ENCODE peak calls at places on chromosomes 12 and 14, in seven cellular contexts. G is SK-N-SH, M is H1, Y is HCT116, C is Panc1, A is GM12878, I is K562. H is an unnamed sample.

GRCh38 chr12:27290501-27291168 is 42.0 kb upstream of the BMAL2 start:
- DNase-seq in C (no peak), Y (no peak), I (no peak), G (no peak), A (no peak), M (no peak), H (no peak)

GRCh38 chr14:75452900-75453816 is 25.3 kb downstream of the JDP2 start:
- DNase-seq in I (no peak), C (no peak), M (peak; percentile 82), Y (no peak), A (no peak), G (peak; percentile 39), H (peak; percentile 86)

GRCh38 chr12:22494319-22494718 is 50.0 kb downstream of the C2CD5 start:
- DNase-seq in I (no peak), M (no peak), C (no peak), Y (no peak), G (no peak), A (no peak), H (no peak)

GRCh38 chr14:32932921-32933622 is 5.6 kb upstream of the NPAS3 start:
- DNase-seq in C (no peak), M (peak; percentile 87), Y (no peak), A (no peak), G (peak; percentile 59), I (no peak), H (no peak)

GRCh38 chr12:21451529-21451928 is 14.1 kb downstream of the PYROXD1 start:
- DNase-seq in I (no peak), Y (no peak), C (no peak), M (no peak), A (no peak), G (no peak), H (no peak)

GRCh38 chr14:72704507-72704906 is 189.4 kb downstream of the DPF3 start:
- DNase-seq in A (no peak), Y (no peak), M (no peak), G (no peak), I (no peak), C (no peak), H (no peak)

GRCh38 chr12:9926876-9927275 is 5.3 kb downstream of the CLEC2A start:
- DNase-seq in Y (no peak), G (no peak), I (no peak), C (no peak), A (no peak), M (no peak), H (no peak)

GRCh38 chr14:104309657-104310369 is 171.4 kb downstream of the KIF26A start:
- DNase-seq in A (no peak), G (no peak), C (no peak), M (no peak), Y (no peak), I (no peak), H (no peak)

GRCh38 chr14:70096866-70097265 is 91.9 kb downstream of the SLC8A3 start:
- DNase-seq in A (no peak), M (no peak), C (no peak), G (peak; percentile 34), Y (no peak), I (no peak), H (peak; percentile 9)

GRCh38 chr12:28035483-28035882 is 63.0 kb upstream of the PTHLH start:
- DNase-seq in Y (no peak), C (peak; percentile 56), A (no peak), M (no peak), I (peak; percentile 19), G (no peak), H (no peak)

GRCh38 chr14:95496111-95496681 is 20.3 kb downstream of the SYNE3 start:
- DNase-seq in C (no peak), A (no peak), Y (no peak), G (no peak), M (no peak), I (no peak), H (no peak)

GRCh38 chr12:92065018-92065499 is 80.6 kb downstream of the BTG1 start:
- DNase-seq in M (no peak), I (no peak), Y (no peak), A (peak; percentile 78), C (no peak), G (no peak), H (peak; percentile 53)

GRCh38 chr12:52235822-52236291 is 2.8 kb downstream of the KRT7 start:
- DNase-seq in G (peak; percentile 9), C (no peak), A (no peak), I (no peak), M (no peak), Y (no peak), H (no peak)

DNA sequence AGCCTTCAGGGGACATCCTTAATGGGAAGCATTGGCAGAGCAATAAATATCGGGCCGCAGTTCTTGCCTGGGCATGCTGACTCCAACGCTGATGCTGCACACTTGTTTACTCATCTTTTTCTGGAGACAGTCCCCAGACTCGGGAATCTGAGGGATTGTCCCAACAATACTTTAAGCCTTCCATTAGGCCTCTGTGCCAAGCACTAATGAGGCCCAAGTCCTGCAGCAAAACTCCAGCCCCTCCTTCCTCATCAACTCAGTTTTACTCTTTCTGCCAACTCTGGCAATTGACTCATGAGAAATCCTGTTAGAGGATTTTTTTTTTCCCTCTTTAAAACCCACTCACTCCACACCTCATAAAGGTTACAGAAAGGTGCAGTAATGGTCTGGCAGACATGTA is 233.4 kb upstream of the PELI2 start:
- DNase-seq in C (no peak), M (no peak), Y (no peak), G (no peak), A (no peak), I (no peak), H (no peak)
- TF ChIP-seq SIN3A in C (no peak), M (no peak), Y (no peak), G (no peak), A (no peak), I (no peak), H (no peak)

GRCh38 chr12:12976366-12976765 is 23.7 kb downstream of the HEBP1 start:
- DNase-seq in G (no peak), M (no peak), A (no peak), C (no peak), I (no peak), Y (no peak), H (no peak)
- TF ChIP-seq SIN3A in G (no peak), M (no peak), A (no peak), C (no peak), I (no peak), Y (no peak), H (no peak)

GRCh38 chr12:58310828-58311273 is 369.5 kb downstream of the ATP23 start:
- DNase-seq in G (no peak), Y (peak; percentile 66), C (peak; percentile 92), I (peak; percentile 9), A (no peak), M (no peak), H (peak; percentile 28)
- TF ChIP-seq SIN3A in G (no peak), Y (peak; percentile 46), C (no peak), I (no peak), A (no peak), M (no peak), H (no peak)

GRCh38 chr14:73759183-73759713 is 45.1 kb upstream of the PNMA1 start:
- DNase-seq in A (no peak), C (no peak), I (peak; percentile 69), G (peak; percentile 83), Y (no peak), M (no peak), H (no peak)
- TF ChIP-seq SIN3A in A (no peak), C (no peak), I (no peak), G (no peak), Y (no peak), M (no peak), H (no peak)

DNA sequence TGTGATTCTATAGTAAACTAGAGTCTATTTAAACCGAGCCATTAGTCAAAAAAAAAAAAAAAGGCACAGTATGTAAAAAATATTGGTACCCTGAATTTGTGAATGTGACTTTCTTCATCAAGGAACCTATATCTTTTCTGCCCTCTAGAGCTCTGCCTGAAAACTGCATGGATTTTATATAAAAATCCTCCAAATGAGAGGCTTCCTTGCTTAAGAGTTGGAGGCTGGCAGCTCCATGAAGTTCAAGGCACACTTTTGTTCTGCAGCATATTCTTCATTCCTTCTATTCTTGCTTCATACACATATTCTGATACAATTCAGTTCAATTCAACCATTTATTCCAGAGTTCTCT is 23.1 kb upstream of the NKX2-8 start:
- DNase-seq in M (no peak), C (no peak), Y (no peak), G (no peak), A (no peak), I (no peak), H (peak; percentile 33)
- TF ChIP-seq SIN3A in M (no peak), C (no peak), Y (no peak), G (no peak), A (no peak), I (no peak), H (no peak)

DNA sequence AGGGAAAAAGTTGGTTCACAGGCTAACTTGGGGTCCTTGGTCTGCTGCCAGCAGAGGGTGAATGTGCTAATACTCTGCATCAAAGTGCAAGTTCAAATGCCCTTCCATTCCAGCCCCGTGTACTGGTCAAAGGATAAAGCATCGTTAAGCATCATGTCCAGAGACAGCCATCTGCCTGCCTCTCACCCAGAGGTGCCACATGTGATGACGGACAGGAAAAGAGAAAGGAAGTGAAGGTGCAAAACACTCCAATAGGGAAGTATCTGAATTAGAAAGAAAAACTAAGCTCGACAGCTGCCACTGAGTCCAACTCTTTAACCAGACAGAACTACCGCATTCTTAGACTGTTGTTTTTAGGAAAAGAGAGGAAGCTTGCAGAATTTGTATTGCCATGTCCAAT is 465.0 kb upstream of the SOX5 start:
- DNase-seq in C (no peak), G (no peak), A (no peak), Y (no peak), I (no peak), M (no peak), H (no peak)
- TF ChIP-seq SIN3A in C (no peak), G (no peak), A (no peak), Y (no peak), I (no peak), M (no peak), H (no peak)

H was measured in HepG2.